ENCODE peak calls at places on chromosomes 1 and 21, in eight cellular contexts. One of them, this sample, is unnamed. For H3K36me3 and H3K9me3, the result is how much of the 10 kb centered on the place peaks cover.

GRCh38 chr1:29453502-29454240 is 217.3 kb downstream of the PTPRU start:
- DNase-seq in aorta: peak
- DNase-seq in transverse colon: no peak
- DNase-seq in esophagus squamous epithelium: no peak
- DNase-seq in SJSA1: peak
- DNase-seq in psoas muscle: no peak
- DNase-seq in breast epithelium: peak
- DNase-seq in stomach: no peak
- DNase-seq in this sample: no peak

GRCh38 chr1:10726355-10726754 is 70.1 kb downstream of the CASZ1 start:
- DNase-seq in aorta: peak
- DNase-seq in transverse colon: peak
- DNase-seq in esophagus squamous epithelium: no peak
- DNase-seq in SJSA1: no peak
- DNase-seq in psoas muscle: peak
- DNase-seq in breast epithelium: peak
- DNase-seq in stomach: peak
- DNase-seq in this sample: peak

GRCh38 chr1:41314781-41315481 is 46.3 kb upstream of the FOXO6 start:
- DNase-seq in aorta: no peak
- DNase-seq in transverse colon: no peak
- DNase-seq in esophagus squamous epithelium: no peak
- DNase-seq in SJSA1: no peak
- DNase-seq in psoas muscle: no peak
- DNase-seq in breast epithelium: no peak
- DNase-seq in stomach: peak
- DNase-seq in this sample: no peak

GRCh38 chr1:9239622-9240401 is 5.2 kb downstream of the H6PD start:
- DNase-seq in aorta: peak
- DNase-seq in transverse colon: peak
- DNase-seq in esophagus squamous epithelium: no peak
- DNase-seq in SJSA1: peak
- DNase-seq in psoas muscle: peak
- DNase-seq in breast epithelium: no peak
- DNase-seq in stomach: peak
- DNase-seq in this sample: peak

GRCh38 chr1:18304151-18304869 is 176.4 kb upstream of the KLHDC7A start:
- DNase-seq in aorta: no peak
- DNase-seq in transverse colon: no peak
- DNase-seq in esophagus squamous epithelium: no peak
- DNase-seq in SJSA1: no peak
- DNase-seq in psoas muscle: no peak
- DNase-seq in breast epithelium: no peak
- DNase-seq in stomach: no peak
- DNase-seq in this sample: no peak

GRCh38 chr1:171441278-171441677 is 44.1 kb upstream of the PRRC2C start:
- DNase-seq in aorta: no peak
- DNase-seq in transverse colon: no peak
- DNase-seq in esophagus squamous epithelium: no peak
- DNase-seq in SJSA1: no peak
- DNase-seq in psoas muscle: no peak
- DNase-seq in breast epithelium: no peak
- DNase-seq in stomach: no peak
- DNase-seq in this sample: no peak

GRCh38 chr1:237650809-237651208 is 239.9 kb downstream of the ZP4 start:
- DNase-seq in aorta: no peak
- DNase-seq in transverse colon: no peak
- DNase-seq in esophagus squamous epithelium: no peak
- DNase-seq in SJSA1: no peak
- DNase-seq in psoas muscle: no peak
- DNase-seq in breast epithelium: no peak
- DNase-seq in stomach: no peak
- DNase-seq in this sample: no peak

GRCh38 chr1:177170756-177171535 is at the start of gene BRINP2:
- DNase-seq in aorta: peak
- DNase-seq in transverse colon: peak
- DNase-seq in esophagus squamous epithelium: no peak
- DNase-seq in SJSA1: no peak
- DNase-seq in psoas muscle: peak
- DNase-seq in breast epithelium: no peak
- DNase-seq in stomach: peak
- DNase-seq in this sample: peak

GRCh38 chr1:23343246-23344110 is 606 bp downstream of the HNRNPR start:
- DNase-seq in aorta: no peak
- DNase-seq in transverse colon: peak
- DNase-seq in esophagus squamous epithelium: no peak
- DNase-seq in SJSA1: peak
- DNase-seq in psoas muscle: no peak
- DNase-seq in breast epithelium: peak
- DNase-seq in stomach: peak
- DNase-seq in this sample: no peak

GRCh38 chr21:15669247-15669646 is 60.5 kb upstream of the USP25 start:
- DNase-seq in aorta: no peak
- DNase-seq in transverse colon: no peak
- DNase-seq in esophagus squamous epithelium: no peak
- DNase-seq in SJSA1: no peak
- DNase-seq in psoas muscle: no peak
- DNase-seq in breast epithelium: no peak
- DNase-seq in stomach: no peak
- DNase-seq in this sample: no peak

GRCh38 chr1:184743062-184743756 is 11.4 kb downstream of the EDEM3 start:
- DNase-seq in aorta: no peak
- DNase-seq in transverse colon: no peak
- DNase-seq in esophagus squamous epithelium: no peak
- DNase-seq in SJSA1: no peak
- DNase-seq in psoas muscle: no peak
- DNase-seq in breast epithelium: no peak
- DNase-seq in stomach: no peak
- DNase-seq in this sample: no peak

GRCh38 chr1:169676001-169676400 is 35.4 kb downstream of the SELL start:
- DNase-seq in aorta: no peak
- DNase-seq in transverse colon: no peak
- DNase-seq in esophagus squamous epithelium: no peak
- DNase-seq in SJSA1: no peak
- DNase-seq in psoas muscle: no peak
- DNase-seq in breast epithelium: no peak
- DNase-seq in stomach: peak
- DNase-seq in this sample: no peak

GRCh38 chr1:162878000-162878596 is 17.1 kb upstream of the CCDC190 start:
- DNase-seq in aorta: peak
- DNase-seq in transverse colon: peak
- DNase-seq in esophagus squamous epithelium: no peak
- DNase-seq in SJSA1: peak
- DNase-seq in psoas muscle: peak
- DNase-seq in breast epithelium: no peak
- DNase-seq in stomach: peak
- DNase-seq in this sample: peak

GRCh38 chr21:44506279-44507255 is 33.4 kb downstream of the KRTAP10-1 start:
- DNase-seq in aorta: no peak
- DNase-seq in transverse colon: no peak
- DNase-seq in esophagus squamous epithelium: no peak
- DNase-seq in SJSA1: no peak
- DNase-seq in psoas muscle: no peak
- DNase-seq in breast epithelium: no peak
- DNase-seq in stomach: no peak
- DNase-seq in this sample: no peak

GRCh38 chr21:37509802-37510393 is 143.3 kb downstream of the DYRK1A start:
- DNase-seq in aorta: no peak
- DNase-seq in transverse colon: no peak
- DNase-seq in esophagus squamous epithelium: no peak
- DNase-seq in SJSA1: no peak
- DNase-seq in psoas muscle: no peak
- DNase-seq in breast epithelium: no peak
- DNase-seq in stomach: no peak
- DNase-seq in this sample: no peak

GRCh38 chr1:112687361-112687760 is 12.9 kb downstream of the MOV10 start:
- DNase-seq in aorta: no peak
- DNase-seq in transverse colon: no peak
- DNase-seq in esophagus squamous epithelium: no peak
- DNase-seq in SJSA1: no peak
- DNase-seq in psoas muscle: no peak
- DNase-seq in breast epithelium: no peak
- DNase-seq in stomach: no peak
- DNase-seq in this sample: no peak

GRCh38 chr1:218476385-218476784 is 131.2 kb downstream of the TGFB2 start:
- DNase-seq in aorta: no peak
- DNase-seq in transverse colon: no peak
- DNase-seq in esophagus squamous epithelium: no peak
- DNase-seq in SJSA1: no peak
- DNase-seq in psoas muscle: no peak
- DNase-seq in breast epithelium: no peak
- DNase-seq in stomach: no peak
- DNase-seq in this sample: no peak

GRCh38 chr1:20336105-20336605 is 45.5 kb downstream of the VWA5B1 start:
- DNase-seq in aorta: peak
- DNase-seq in transverse colon: no peak
- DNase-seq in esophagus squamous epithelium: no peak
- DNase-seq in SJSA1: no peak
- DNase-seq in psoas muscle: no peak
- DNase-seq in breast epithelium: no peak
- DNase-seq in stomach: no peak
- DNase-seq in this sample: no peak

GRCh38 chr21:41121785-41122415 is 46.1 kb upstream of the BACE2 start:
- DNase-seq in aorta: peak
- DNase-seq in transverse colon: peak
- DNase-seq in esophagus squamous epithelium: peak
- DNase-seq in SJSA1: peak
- DNase-seq in psoas muscle: peak
- DNase-seq in breast epithelium: peak
- DNase-seq in stomach: peak
- DNase-seq in this sample: peak

GRCh38 chr21:35051287-35051818 is 2.3 kb upstream of the RUNX1 start:
- DNase-seq in aorta: peak
- DNase-seq in transverse colon: peak
- DNase-seq in esophagus squamous epithelium: peak
- DNase-seq in SJSA1: peak
- DNase-seq in psoas muscle: peak
- DNase-seq in breast epithelium: no peak
- DNase-seq in stomach: peak
- DNase-seq in this sample: peak

DNA sequence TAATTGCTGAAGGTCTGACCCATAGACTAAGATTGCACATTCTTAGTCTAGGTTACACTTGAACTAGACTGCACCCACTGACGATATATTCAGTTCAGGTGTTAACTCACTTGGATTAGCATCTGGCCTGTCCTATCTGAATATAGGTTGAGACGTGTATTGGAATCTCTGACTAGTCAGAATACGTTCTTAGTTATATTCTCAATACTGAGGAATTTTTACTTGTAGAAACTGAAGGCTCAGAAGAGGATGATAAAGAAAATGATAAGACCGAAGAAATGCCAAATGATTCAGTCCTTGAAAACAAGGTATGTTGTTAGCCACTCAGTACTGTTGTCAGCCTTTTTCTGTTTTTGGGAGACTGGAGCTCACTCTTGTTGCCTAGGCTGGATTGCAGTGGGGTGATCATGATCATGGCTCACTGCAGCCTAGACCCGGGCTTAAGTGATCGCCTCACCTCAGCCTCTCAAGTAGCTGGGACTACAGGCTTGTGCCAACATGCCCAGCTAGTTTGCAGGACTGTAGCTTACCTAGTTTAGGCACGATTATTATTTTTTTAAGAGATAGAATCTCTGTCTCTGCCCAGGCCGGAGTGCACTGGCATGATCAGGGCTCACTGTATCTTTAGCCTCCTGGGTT is 10.8 kb downstream of the CCDC17 start:
- DNase-seq in aorta: no peak
- DNase-seq in transverse colon: no peak
- DNase-seq in esophagus squamous epithelium: no peak
- DNase-seq in SJSA1: no peak
- DNase-seq in psoas muscle: no peak
- DNase-seq in breast epithelium: no peak
- DNase-seq in stomach: no peak
- DNase-seq in this sample: no peak
- H3K4me3 ChIP-seq in aorta: no peak
- H3K4me3 ChIP-seq in transverse colon: no peak
- H3K4me3 ChIP-seq in esophagus squamous epithelium: no peak
- H3K4me3 ChIP-seq in SJSA1: no peak
- H3K4me3 ChIP-seq in psoas muscle: no peak
- H3K4me3 ChIP-seq in breast epithelium: no peak
- H3K4me3 ChIP-seq in stomach: no peak
- H3K4me3 ChIP-seq in this sample: no peak

GRCh38 chr1:32035119-32035518 is 21.5 kb downstream of the KHDRBS1 start:
- DNase-seq in aorta: no peak
- DNase-seq in transverse colon: no peak
- DNase-seq in esophagus squamous epithelium: no peak
- DNase-seq in SJSA1: no peak
- DNase-seq in psoas muscle: no peak
- DNase-seq in breast epithelium: no peak
- DNase-seq in stomach: no peak
- DNase-seq in this sample: no peak
- H3K36me3 ChIP-seq in aorta: under half
- H3K36me3 ChIP-seq in transverse colon: under half
- H3K36me3 ChIP-seq in esophagus squamous epithelium: under half
- H3K36me3 ChIP-seq in SJSA1: half or more
- H3K36me3 ChIP-seq in psoas muscle: half or more
- H3K36me3 ChIP-seq in breast epithelium: under half
- H3K36me3 ChIP-seq in stomach: under half
- H3K36me3 ChIP-seq in this sample: under half

DNA sequence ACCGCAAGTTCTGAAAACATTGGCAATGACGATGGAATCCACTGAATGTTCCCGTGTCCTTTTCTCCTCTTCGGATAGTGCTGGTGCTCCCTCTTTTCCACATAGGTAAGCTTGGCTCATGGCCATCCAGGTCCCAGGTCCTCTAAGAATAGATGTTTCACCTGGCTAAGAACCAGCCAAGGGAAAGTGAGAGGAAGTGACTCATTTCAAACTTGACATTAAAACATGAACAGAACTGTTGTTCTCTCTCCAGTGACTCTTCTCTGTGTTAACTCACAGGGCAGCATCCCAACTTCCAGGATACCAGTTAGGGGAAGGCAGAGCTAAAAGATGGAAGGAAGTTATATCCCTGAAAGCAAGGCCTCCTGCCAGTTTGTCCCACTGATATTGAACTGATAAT is 493.8 kb upstream of the CHRM3 start:
- DNase-seq in aorta: no peak
- DNase-seq in transverse colon: no peak
- DNase-seq in esophagus squamous epithelium: no peak
- DNase-seq in SJSA1: no peak
- DNase-seq in psoas muscle: no peak
- DNase-seq in breast epithelium: no peak
- DNase-seq in stomach: no peak
- DNase-seq in this sample: no peak
- H3K9me3 ChIP-seq in aorta: under half
- H3K9me3 ChIP-seq in transverse colon: under half
- H3K9me3 ChIP-seq in esophagus squamous epithelium: under half
- H3K9me3 ChIP-seq in SJSA1: under half
- H3K9me3 ChIP-seq in psoas muscle: under half
- H3K9me3 ChIP-seq in breast epithelium: under half
- H3K9me3 ChIP-seq in stomach: under half
- H3K9me3 ChIP-seq in this sample: under half

DNA sequence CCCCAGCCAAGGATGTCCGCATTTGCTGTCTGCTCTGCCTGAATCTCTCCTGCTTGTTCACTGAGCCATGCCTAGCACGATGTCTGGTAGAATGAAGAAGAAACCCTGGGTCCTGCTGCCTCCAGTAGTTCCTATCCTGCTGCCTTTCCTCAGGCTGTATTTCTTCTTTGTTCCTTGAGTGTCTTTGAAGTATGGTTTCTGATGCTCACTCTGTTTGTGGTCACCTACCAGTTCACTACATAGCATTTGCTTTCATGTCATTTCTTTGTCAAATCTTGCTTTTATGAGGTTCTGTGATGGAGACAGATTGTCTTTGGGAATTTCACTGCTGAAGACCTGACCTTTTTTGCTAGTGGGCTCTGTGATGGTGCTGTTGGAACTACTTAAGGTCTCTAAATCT is 5.9 kb downstream of the UCK2 start:
- DNase-seq in aorta: no peak
- DNase-seq in transverse colon: no peak
- DNase-seq in esophagus squamous epithelium: no peak
- DNase-seq in SJSA1: no peak
- DNase-seq in psoas muscle: no peak
- DNase-seq in breast epithelium: no peak
- DNase-seq in stomach: no peak
- DNase-seq in this sample: no peak
- H3K4me3 ChIP-seq in aorta: no peak
- H3K4me3 ChIP-seq in transverse colon: no peak
- H3K4me3 ChIP-seq in esophagus squamous epithelium: no peak
- H3K4me3 ChIP-seq in SJSA1: no peak
- H3K4me3 ChIP-seq in psoas muscle: no peak
- H3K4me3 ChIP-seq in breast epithelium: no peak
- H3K4me3 ChIP-seq in stomach: no peak
- H3K4me3 ChIP-seq in this sample: no peak